ENCODE peak calls at places on chromosomes 7 and 10, in six cellular contexts. R, A, S, I, K and E are unnamed samples.

GRCh38 chr10:134205-134742 is 981 bp upstream of the ZMYND11 start:
- DNase-seq in R (no peak), A (no peak), S (no peak), I (no peak), K (no peak), E (no peak)

GRCh38 chr7:45665172-45665571 is 91.0 kb downstream of the ADCY1 start:
- DNase-seq in R (no peak), A (no peak), S (no peak), I (no peak), K (peak), E (peak)

GRCh38 chr7:103989200-103989784 is at the start of gene RELN:
- DNase-seq in R (no peak), A (peak), S (no peak), I (no peak), K (no peak), E (peak)

GRCh38 chr10:3172081-3172445 is 519 bp downstream of the PITRM1 start:
- DNase-seq in R (peak), A (no peak), S (peak), I (peak), K (no peak), E (no peak)

GRCh38 chr10:118951218-118951617 is 78.3 kb upstream of the NANOS1 start:
- DNase-seq in R (no peak), A (no peak), S (no peak), I (no peak), K (peak), E (no peak)

GRCh38 chr10:72002354-72003295 is 38.4 kb downstream of the CHST3 start:
- DNase-seq in R (no peak), A (no peak), S (no peak), I (no peak), K (no peak), E (no peak)

GRCh38 chr7:142657376-142657775 is 91.9 kb upstream of the PRSS1 start:
- DNase-seq in R (no peak), A (no peak), S (no peak), I (no peak), K (no peak), E (no peak)

GRCh38 chr10:28838908-28839307 is 161.6 kb downstream of the BAMBI start:
- DNase-seq in R (no peak), A (no peak), S (no peak), I (no peak), K (peak), E (no peak)

GRCh38 chr10:57962839-57963238 is 304.9 kb downstream of the IPMK start:
- DNase-seq in R (no peak), A (no peak), S (no peak), I (no peak), K (no peak), E (no peak)

GRCh38 chr10:27241640-27242472 is 1.3 kb upstream of the ACBD5 start:
- DNase-seq in R (peak), A (peak), S (peak), I (peak), K (peak), E (peak)

GRCh38 chr7:48875300-48875916 is 48.9 kb upstream of the CDC14C start:
- DNase-seq in R (no peak), A (no peak), S (peak), I (peak), K (no peak), E (peak)

GRCh38 chr7:41702635-41703371 is at the start of gene INHBA:
- DNase-seq in R (peak), A (no peak), S (peak), I (peak), K (no peak), E (no peak)

GRCh38 chr7:149748223-149748874 is 25.0 kb downstream of the ZNF467 start:
- DNase-seq in R (no peak), A (no peak), S (no peak), I (no peak), K (no peak), E (no peak)